ENCODE peak calls at places on chromosomes 13 and 19, in six cellular contexts. One of them, this sample, is unnamed.
A peak's percentile ranks its signal among the peaks of the same experiment; 100 is the strongest.

GRCh38 chr13:99310382-99311031 is 3.3 kb upstream of the GPR183 start:
- DNase-seq in stimulated activated CD4-positive, alpha-beta T cell treated with anti-CD3 and anti-CD28 coated beads, Interleukin-2, amount 100 ng/mL, for 24 hours: no peak
- DNase-seq in aorta: no peak
- DNase-seq in HEK293T: no peak
- DNase-seq in heart right ventricle: no peak
- DNase-seq in activated T-cell treated with anti-CD3 and anti-CD28 coated beads, Interleukin-2, amount 50 U/mL, for 48 hours: no peak
- DNase-seq in this sample: no peak

GRCh38 chr13:20782116-20782708 is 8.5 kb upstream of the EEF1AKMT1 start:
- DNase-seq in aorta: no peak
- DNase-seq in HEK293T: no peak
- DNase-seq in activated T-cell treated with anti-CD3 and anti-CD28 coated beads, Interleukin-2, amount 50 U/mL, for 48 hours: no peak
- DNase-seq in heart right ventricle: no peak
- DNase-seq in stimulated activated CD4-positive, alpha-beta T cell treated with anti-CD3 and anti-CD28 coated beads, Interleukin-2, amount 100 ng/mL, for 24 hours: no peak
- DNase-seq in this sample: no peak

GRCh38 chr13:45482571-45483173 is 17.9 kb downstream of the COG3 start:
- DNase-seq in activated T-cell treated with anti-CD3 and anti-CD28 coated beads, Interleukin-2, amount 50 U/mL, for 48 hours: no peak
- DNase-seq in stimulated activated CD4-positive, alpha-beta T cell treated with anti-CD3 and anti-CD28 coated beads, Interleukin-2, amount 100 ng/mL, for 24 hours: no peak
- DNase-seq in aorta: no peak
- DNase-seq in heart right ventricle: no peak
- DNase-seq in HEK293T: no peak
- DNase-seq in this sample: no peak

GRCh38 chr19:5340637-5341447 is at the start of gene PTPRS:
- DNase-seq in stimulated activated CD4-positive, alpha-beta T cell treated with anti-CD3 and anti-CD28 coated beads, Interleukin-2, amount 100 ng/mL, for 24 hours: peak; percentile 73
- DNase-seq in aorta: peak; percentile 95
- DNase-seq in activated T-cell treated with anti-CD3 and anti-CD28 coated beads, Interleukin-2, amount 50 U/mL, for 48 hours: peak; percentile 81
- DNase-seq in HEK293T: peak; percentile 98
- DNase-seq in heart right ventricle: peak; percentile 86
- DNase-seq in this sample: peak; percentile 42

GRCh38 chr13:111431241-111431640 is 110.8 kb downstream of the TEX29 start:
- DNase-seq in stimulated activated CD4-positive, alpha-beta T cell treated with anti-CD3 and anti-CD28 coated beads, Interleukin-2, amount 100 ng/mL, for 24 hours: no peak
- DNase-seq in HEK293T: no peak
- DNase-seq in aorta: no peak
- DNase-seq in activated T-cell treated with anti-CD3 and anti-CD28 coated beads, Interleukin-2, amount 50 U/mL, for 48 hours: no peak
- DNase-seq in heart right ventricle: no peak
- DNase-seq in this sample: no peak

GRCh38 chr19:48685583-48685982 is 10.2 kb upstream of the FUT2 start:
- DNase-seq in activated T-cell treated with anti-CD3 and anti-CD28 coated beads, Interleukin-2, amount 50 U/mL, for 48 hours: no peak
- DNase-seq in stimulated activated CD4-positive, alpha-beta T cell treated with anti-CD3 and anti-CD28 coated beads, Interleukin-2, amount 100 ng/mL, for 24 hours: no peak
- DNase-seq in aorta: no peak
- DNase-seq in heart right ventricle: no peak
- DNase-seq in HEK293T: no peak
- DNase-seq in this sample: no peak

GRCh38 chr13:51451467-51452390 is 1.1 kb downstream of the INTS6 start:
- DNase-seq in stimulated activated CD4-positive, alpha-beta T cell treated with anti-CD3 and anti-CD28 coated beads, Interleukin-2, amount 100 ng/mL, for 24 hours: peak; percentile 79
- DNase-seq in heart right ventricle: peak; percentile 87
- DNase-seq in activated T-cell treated with anti-CD3 and anti-CD28 coated beads, Interleukin-2, amount 50 U/mL, for 48 hours: peak; percentile 85
- DNase-seq in HEK293T: peak; percentile 55
- DNase-seq in aorta: peak; percentile 93
- DNase-seq in this sample: peak; percentile 53

GRCh38 chr13:50162001-50162400 is 146.8 kb downstream of the KCNRG start:
- DNase-seq in activated T-cell treated with anti-CD3 and anti-CD28 coated beads, Interleukin-2, amount 50 U/mL, for 48 hours: no peak
- DNase-seq in heart right ventricle: no peak
- DNase-seq in stimulated activated CD4-positive, alpha-beta T cell treated with anti-CD3 and anti-CD28 coated beads, Interleukin-2, amount 100 ng/mL, for 24 hours: no peak
- DNase-seq in aorta: no peak
- DNase-seq in HEK293T: no peak
- DNase-seq in this sample: no peak

GRCh38 chr13:66048888-66049287 is 1181.2 kb downstream of the PCDH9 start:
- DNase-seq in stimulated activated CD4-positive, alpha-beta T cell treated with anti-CD3 and anti-CD28 coated beads, Interleukin-2, amount 100 ng/mL, for 24 hours: no peak
- DNase-seq in HEK293T: no peak
- DNase-seq in heart right ventricle: no peak
- DNase-seq in aorta: no peak
- DNase-seq in activated T-cell treated with anti-CD3 and anti-CD28 coated beads, Interleukin-2, amount 50 U/mL, for 48 hours: no peak
- DNase-seq in this sample: no peak

GRCh38 chr19:49347835-49348234 is 12.6 kb downstream of the CD37 start:
- DNase-seq in activated T-cell treated with anti-CD3 and anti-CD28 coated beads, Interleukin-2, amount 50 U/mL, for 48 hours: no peak
- DNase-seq in heart right ventricle: no peak
- DNase-seq in stimulated activated CD4-positive, alpha-beta T cell treated with anti-CD3 and anti-CD28 coated beads, Interleukin-2, amount 100 ng/mL, for 24 hours: no peak
- DNase-seq in HEK293T: peak; percentile 58
- DNase-seq in aorta: no peak
- DNase-seq in this sample: no peak

GRCh38 chr13:42855416-42855815 is 74.0 kb downstream of the FAM216B start:
- DNase-seq in activated T-cell treated with anti-CD3 and anti-CD28 coated beads, Interleukin-2, amount 50 U/mL, for 48 hours: no peak
- DNase-seq in aorta: no peak
- DNase-seq in stimulated activated CD4-positive, alpha-beta T cell treated with anti-CD3 and anti-CD28 coated beads, Interleukin-2, amount 100 ng/mL, for 24 hours: no peak
- DNase-seq in heart right ventricle: no peak
- DNase-seq in HEK293T: no peak
- DNase-seq in this sample: no peak

GRCh38 chr13:73851104-73851503 is 283.1 kb downstream of the KLF12 start:
- DNase-seq in activated T-cell treated with anti-CD3 and anti-CD28 coated beads, Interleukin-2, amount 50 U/mL, for 48 hours: no peak
- DNase-seq in aorta: no peak
- DNase-seq in heart right ventricle: no peak
- DNase-seq in HEK293T: no peak
- DNase-seq in stimulated activated CD4-positive, alpha-beta T cell treated with anti-CD3 and anti-CD28 coated beads, Interleukin-2, amount 100 ng/mL, for 24 hours: no peak
- DNase-seq in this sample: no peak

GRCh38 chr19:33458807-33459206 is 62.8 kb downstream of the PEPD start:
- DNase-seq in heart right ventricle: no peak
- DNase-seq in stimulated activated CD4-positive, alpha-beta T cell treated with anti-CD3 and anti-CD28 coated beads, Interleukin-2, amount 100 ng/mL, for 24 hours: no peak
- DNase-seq in HEK293T: no peak
- DNase-seq in activated T-cell treated with anti-CD3 and anti-CD28 coated beads, Interleukin-2, amount 50 U/mL, for 48 hours: no peak
- DNase-seq in aorta: peak; percentile 34
- DNase-seq in this sample: no peak

GRCh38 chr19:49799798-49800376 is 13.2 kb downstream of the FUZ start:
- DNase-seq in heart right ventricle: no peak
- DNase-seq in HEK293T: no peak
- DNase-seq in aorta: no peak
- DNase-seq in activated T-cell treated with anti-CD3 and anti-CD28 coated beads, Interleukin-2, amount 50 U/mL, for 48 hours: peak; percentile 38
- DNase-seq in stimulated activated CD4-positive, alpha-beta T cell treated with anti-CD3 and anti-CD28 coated beads, Interleukin-2, amount 100 ng/mL, for 24 hours: peak; percentile 28
- DNase-seq in this sample: no peak

GRCh38 chr19:39179754-39180153 is 17.0 kb upstream of the NCCRP1 start:
- DNase-seq in heart right ventricle: no peak
- DNase-seq in stimulated activated CD4-positive, alpha-beta T cell treated with anti-CD3 and anti-CD28 coated beads, Interleukin-2, amount 100 ng/mL, for 24 hours: no peak
- DNase-seq in aorta: no peak
- DNase-seq in HEK293T: no peak
- DNase-seq in activated T-cell treated with anti-CD3 and anti-CD28 coated beads, Interleukin-2, amount 50 U/mL, for 48 hours: no peak
- DNase-seq in this sample: no peak

GRCh38 chr13:72622546-72622945 is 104.9 kb downstream of the MZT1 start:
- DNase-seq in stimulated activated CD4-positive, alpha-beta T cell treated with anti-CD3 and anti-CD28 coated beads, Interleukin-2, amount 100 ng/mL, for 24 hours: no peak
- DNase-seq in HEK293T: no peak
- DNase-seq in activated T-cell treated with anti-CD3 and anti-CD28 coated beads, Interleukin-2, amount 50 U/mL, for 48 hours: no peak
- DNase-seq in heart right ventricle: no peak
- DNase-seq in aorta: no peak
- DNase-seq in this sample: no peak

GRCh38 chr19:12647490-12648071 is 19.0 kb downstream of the MAN2B1 start:
- DNase-seq in heart right ventricle: peak; percentile 72
- DNase-seq in HEK293T: peak; percentile 63
- DNase-seq in aorta: peak; percentile 91
- DNase-seq in activated T-cell treated with anti-CD3 and anti-CD28 coated beads, Interleukin-2, amount 50 U/mL, for 48 hours: peak; percentile 75
- DNase-seq in stimulated activated CD4-positive, alpha-beta T cell treated with anti-CD3 and anti-CD28 coated beads, Interleukin-2, amount 100 ng/mL, for 24 hours: peak; percentile 55
- DNase-seq in this sample: no peak

GRCh38 chr19:16325161-16325527 is 518 bp downstream of the KLF2 start:
- DNase-seq in aorta: no peak
- DNase-seq in activated T-cell treated with anti-CD3 and anti-CD28 coated beads, Interleukin-2, amount 50 U/mL, for 48 hours: peak; percentile 56
- DNase-seq in heart right ventricle: peak; percentile 67
- DNase-seq in HEK293T: peak; percentile 62
- DNase-seq in stimulated activated CD4-positive, alpha-beta T cell treated with anti-CD3 and anti-CD28 coated beads, Interleukin-2, amount 100 ng/mL, for 24 hours: peak; percentile 52
- DNase-seq in this sample: no peak

GRCh38 chr13:24511824-24512207 is 762 bp downstream of the PARP4 start:
- DNase-seq in heart right ventricle: no peak
- DNase-seq in aorta: no peak
- DNase-seq in activated T-cell treated with anti-CD3 and anti-CD28 coated beads, Interleukin-2, amount 50 U/mL, for 48 hours: no peak
- DNase-seq in HEK293T: peak; percentile 4
- DNase-seq in stimulated activated CD4-positive, alpha-beta T cell treated with anti-CD3 and anti-CD28 coated beads, Interleukin-2, amount 100 ng/mL, for 24 hours: no peak
- DNase-seq in this sample: no peak

GRCh38 chr13:78709028-78709427 is 50.1 kb upstream of the OBI1 start:
- DNase-seq in HEK293T: no peak
- DNase-seq in stimulated activated CD4-positive, alpha-beta T cell treated with anti-CD3 and anti-CD28 coated beads, Interleukin-2, amount 100 ng/mL, for 24 hours: no peak
- DNase-seq in aorta: no peak
- DNase-seq in heart right ventricle: no peak
- DNase-seq in activated T-cell treated with anti-CD3 and anti-CD28 coated beads, Interleukin-2, amount 50 U/mL, for 48 hours: no peak
- DNase-seq in this sample: no peak